ENCODE peak calls at places on chromosome 15, in four cellular contexts. T, H, K and G are unnamed samples.
A peak's percentile ranks its signal among the peaks of the same experiment; 100 is the strongest.

GRCh38 chr15:23647421-23648375 is at the start of gene MAGEL2:
- DNase-seq in T (peak; percentile 7), H (no peak), K (peak; percentile 28), G (no peak)

GRCh38 chr15:82919231-82919886 is 33.2 kb downstream of the HOMER2 start:
- DNase-seq in T (peak; percentile 96), H (peak; percentile 95), K (peak; percentile 73), G (peak; percentile 61)

GRCh38 chr15:84653910-84654688 is at the start of gene WDR73:
- DNase-seq in T (peak; percentile 96), H (peak; percentile 97), K (peak; percentile 97), G (peak; percentile 95)

GRCh38 chr15:43775411-43775965 is 1.3 kb downstream of the ELL3 start:
- DNase-seq in T (peak; percentile 80), H (peak; percentile 72), K (no peak), G (peak; percentile 99)

GRCh38 chr15:92400573-92400972 is 6.9 kb downstream of the ST8SIA2 start:
- DNase-seq in T (no peak), H (no peak), K (no peak), G (no peak)

GRCh38 chr15:80478075-80478474 is 73.9 kb downstream of the ARNT2 start:
- DNase-seq in T (no peak), H (no peak), K (no peak), G (no peak)

GRCh38 chr15:30859091-30859874 is 44.4 kb upstream of the FAN1 start:
- DNase-seq in T (no peak), H (no peak), K (no peak), G (no peak)

GRCh38 chr15:79035111-79035601 is 55.4 kb downstream of the RASGRF1 start:
- DNase-seq in T (no peak), H (no peak), K (no peak), G (no peak)

GRCh38 chr15:31149987-31150386 is 48.5 kb upstream of the TRPM1 start:
- DNase-seq in T (no peak), H (no peak), K (no peak), G (no peak)

GRCh38 chr15:49686626-49687025 is 65.8 kb downstream of the DTWD1 start:
- DNase-seq in T (no peak), H (no peak), K (no peak), G (no peak)

GRCh38 chr15:76012021-76012551 is at the start of gene NRG4:
- DNase-seq in T (peak; percentile 76), H (peak; percentile 23), K (no peak), G (peak; percentile 1)

GRCh38 chr15:58556541-58556940 is 124.8 kb downstream of the LIPC start:
- DNase-seq in T (no peak), H (no peak), K (no peak), G (no peak)

GRCh38 chr15:68792901-68793766 is 27.6 kb downstream of the ANP32A start:
- DNase-seq in T (peak; percentile 96), H (peak; percentile 58), K (peak; percentile 83), G (peak; percentile 62)

GRCh38 chr15:46685096-46685495 is 1032.2 kb upstream of the SEMA6D start:
- DNase-seq in T (no peak), H (no peak), K (no peak), G (no peak)

GRCh38 chr15:96414875-96415274 is 84.4 kb downstream of the NR2F2 start:
- DNase-seq in T (no peak), H (no peak), K (no peak), G (no peak)

GRCh38 chr15:96416934-96417759 is 86.6 kb downstream of the NR2F2 start:
- DNase-seq in T (no peak), H (no peak), K (no peak), G (no peak)

GRCh38 chr15:96415513-96416217 is 85.2 kb downstream of the NR2F2 start:
- DNase-seq in T (no peak), H (no peak), K (no peak), G (no peak)

GRCh38 chr15:96417760-96418130 is 87.2 kb downstream of the NR2F2 start:
- DNase-seq in T (no peak), H (no peak), K (no peak), G (no peak)

DNA sequence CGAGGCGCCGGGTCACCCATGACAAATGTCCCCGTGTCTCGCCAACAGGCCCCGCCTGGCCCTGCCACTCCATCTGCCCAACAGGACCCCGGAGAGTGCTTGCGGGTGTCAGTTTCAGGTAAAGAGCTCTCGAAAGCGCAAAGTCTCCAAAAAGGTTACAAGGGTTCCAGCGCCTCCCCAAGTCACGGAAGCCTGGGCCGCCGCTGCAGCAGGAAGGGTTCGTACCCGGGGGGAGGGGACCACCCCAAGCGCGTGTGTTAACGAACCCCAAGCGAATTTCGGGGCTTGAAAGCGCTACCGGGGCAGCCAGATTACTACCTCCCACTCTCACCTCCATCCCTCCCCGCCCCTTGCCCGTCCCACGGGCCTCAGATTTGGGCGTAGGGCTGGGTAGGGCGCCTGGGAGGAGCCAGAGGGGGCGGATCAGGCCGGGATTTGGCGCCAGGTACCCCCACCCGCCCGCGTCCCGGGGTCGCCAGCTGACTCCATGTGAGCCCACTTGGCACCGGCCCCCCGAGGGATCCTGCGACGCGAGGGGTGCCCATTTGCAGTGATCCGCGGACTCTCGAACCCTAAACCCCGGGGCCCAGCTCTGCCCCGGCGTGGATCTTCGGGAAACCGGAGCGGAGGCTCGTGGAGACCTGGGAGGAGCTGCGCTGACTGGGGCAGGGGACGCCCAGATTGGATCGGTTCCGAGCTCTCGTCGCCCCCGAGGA is 85.9 kb downstream of the NR2F2 start:
- DNase-seq in T (no peak), H (no peak), K (no peak), G (no peak)
- H3K4me3 ChIP-seq in T (no peak overlapping the region), H (no peak overlapping the region), K (peak overlapping the region; percentile 32), G (no peak overlapping the region)

DNA sequence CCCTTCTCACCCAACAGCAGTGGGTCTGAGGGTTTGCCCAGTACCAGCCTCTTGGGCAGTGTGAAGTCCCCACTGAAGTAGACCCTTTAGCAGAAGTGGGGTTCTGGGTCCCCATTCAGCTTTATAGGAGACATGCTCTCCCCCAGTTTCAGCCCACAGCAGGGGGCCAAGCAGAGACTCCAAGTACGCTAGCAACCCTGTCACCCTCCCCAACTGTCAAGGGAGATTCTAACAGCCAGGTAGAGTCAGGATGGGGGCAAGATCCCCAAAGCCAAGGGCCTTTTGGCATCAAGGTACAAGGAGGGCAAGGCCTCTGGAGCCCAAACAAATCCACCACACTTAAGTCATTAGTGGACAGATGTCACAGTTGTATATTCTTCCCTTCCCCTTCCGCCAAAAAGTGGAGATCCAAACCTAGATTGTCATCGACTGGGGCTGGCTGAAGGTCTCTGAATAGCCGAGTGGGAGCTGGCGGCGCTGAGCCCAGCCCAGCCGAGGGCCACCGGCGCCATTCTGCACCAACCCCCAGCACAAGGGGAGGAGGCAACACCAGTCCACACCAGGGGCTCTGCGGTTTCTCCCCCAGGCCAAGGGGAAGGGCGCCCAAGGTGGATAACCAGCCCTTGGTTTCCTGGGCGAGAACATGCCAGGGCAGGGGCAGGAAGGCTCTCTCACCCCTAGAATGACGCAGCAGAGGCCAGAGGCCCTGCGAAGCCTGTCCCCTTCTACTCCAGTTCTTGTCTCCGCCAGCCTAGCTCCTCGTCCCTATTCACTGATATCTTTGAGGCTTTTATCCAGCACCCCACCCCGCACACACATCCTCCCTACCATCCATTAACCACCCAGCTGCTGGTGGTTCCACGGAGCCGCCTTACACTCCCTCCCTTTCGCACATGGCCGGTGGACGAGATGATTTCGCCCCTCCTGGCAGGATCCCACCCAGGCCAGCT is 1.5 kb downstream of the RBPMS2 start:
- DNase-seq in T (no peak), H (no peak), K (no peak), G (no peak)
- H3K4me3 ChIP-seq in T (no peak overlapping the region), H (no peak overlapping the region), K (peak overlapping the region; percentile 58), G (no peak overlapping the region)

GRCh38 chr15:65980824-65981456 is 111.6 kb downstream of the RAB11A start:
- DNase-seq in T (peak; percentile 79), H (peak; percentile 61), K (peak; percentile 68), G (peak; percentile 72)

GRCh38 chr15:65981837-65982696 is 112.8 kb downstream of the RAB11A start:
- DNase-seq in T (peak; percentile 42), H (no peak), K (peak; percentile 56), G (peak; percentile 48)

GRCh38 chr15:65979837-65980236 is 110.5 kb downstream of the RAB11A start:
- DNase-seq in T (no peak), H (no peak), K (no peak), G (no peak)

GRCh38 chr15:65985387-65985786 is 116.1 kb downstream of the RAB11A start:
- DNase-seq in T (no peak), H (no peak), K (no peak), G (peak; percentile 50)

DNA sequence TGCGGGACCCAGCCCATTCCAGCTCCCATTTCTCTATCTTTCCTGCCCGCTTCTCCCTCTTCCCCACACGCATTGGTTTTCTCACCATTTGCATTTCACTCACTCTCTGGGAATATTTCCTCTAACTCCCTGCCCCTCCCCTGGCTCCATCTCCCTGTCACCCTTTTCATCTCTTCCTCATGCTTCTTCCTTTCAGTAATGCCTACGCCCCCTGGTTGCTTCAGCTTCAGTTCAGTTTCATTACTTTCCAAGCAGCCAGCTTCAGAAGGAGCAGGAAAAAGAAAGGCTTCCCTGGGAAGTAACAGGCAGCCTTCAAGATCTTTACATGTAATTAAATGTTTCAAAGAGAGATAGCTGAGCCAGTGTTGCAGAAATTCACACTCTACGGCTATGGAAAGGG is 113.7 kb downstream of the RAB11A start:
- DNase-seq in T (no peak), H (no peak), K (no peak), G (no peak)
- H3K4me3 ChIP-seq in T (no peak overlapping the region), H (no peak overlapping the region), K (no peak overlapping the region), G (no peak overlapping the region)

GRCh38 chr15:26628879-26629529 is 143.9 kb downstream of the GABRB3 start:
- DNase-seq in T (peak; percentile 64), H (peak; percentile 77), K (peak; percentile 85), G (peak; percentile 8)
- H3K4me3 ChIP-seq in T (no peak overlapping the region), H (no peak overlapping the region), K (peak overlapping the region; percentile 42), G (peak overlapping the region; percentile 8)

DNA sequence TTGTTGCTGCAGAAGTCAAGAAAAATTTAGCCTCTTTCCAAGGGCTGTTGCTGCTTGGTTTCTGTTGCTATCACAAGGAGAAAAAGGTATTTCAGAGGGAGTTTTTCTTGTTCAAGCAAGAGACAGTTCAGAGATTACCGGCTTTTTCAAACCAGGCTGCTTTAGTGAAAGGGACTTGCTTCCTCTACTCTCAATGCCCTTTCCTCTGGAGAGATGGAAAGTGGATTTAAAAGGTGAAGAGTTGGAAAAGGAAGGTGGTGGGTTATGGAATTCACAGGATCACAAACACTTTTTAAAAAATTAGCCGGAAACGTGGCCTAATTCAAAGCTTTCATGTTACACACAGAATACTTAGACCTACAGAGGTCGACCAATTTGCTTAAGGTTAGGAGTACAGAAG is 1.1 kb downstream of the PARP6 start:
- DNase-seq in T (no peak), H (no peak), K (no peak), G (no peak)
- H3K4me3 ChIP-seq in T (no peak overlapping the region), H (no peak overlapping the region), K (peak overlapping the region; percentile 83), G (peak overlapping the region; percentile 78)

DNA sequence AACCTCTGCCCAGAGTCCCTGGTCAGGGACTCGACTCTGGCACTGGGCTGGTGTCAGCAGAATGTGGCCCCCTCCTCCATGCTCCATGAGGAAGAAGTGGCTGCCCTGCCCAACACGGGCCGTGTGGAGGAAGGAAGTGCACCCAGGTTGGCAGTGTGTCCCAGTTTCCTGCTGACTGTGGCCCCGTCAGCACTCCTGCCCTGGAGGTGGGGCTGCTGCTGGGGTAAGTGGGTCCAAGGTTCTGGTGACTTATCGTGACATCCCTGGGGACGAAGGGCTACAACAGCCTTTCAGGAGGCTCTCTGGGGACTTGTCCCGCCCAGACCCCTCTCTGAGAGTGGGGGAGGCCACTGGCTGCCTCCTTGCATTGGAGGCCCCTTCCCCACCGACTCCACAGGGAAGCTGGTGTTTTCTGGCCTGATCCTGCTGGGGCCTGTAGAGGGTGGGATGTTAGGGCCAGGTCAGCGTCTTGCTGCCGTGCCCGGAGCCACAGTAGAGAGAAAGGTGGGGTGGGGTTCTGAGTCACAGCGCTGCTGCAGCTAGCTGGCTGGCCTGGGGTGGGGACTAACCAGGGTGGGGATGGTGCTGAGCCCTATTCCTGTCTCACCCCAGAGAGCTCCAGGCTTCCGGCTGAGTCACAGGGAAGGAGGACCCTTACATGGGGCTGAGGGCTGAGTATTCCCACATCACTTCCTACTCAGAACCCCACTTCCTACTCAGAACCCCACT is 10.5 kb downstream of the SEMA4B start:
- DNase-seq in T (peak; percentile 16), H (no peak), K (no peak), G (peak; percentile 98)
- H3K4me3 ChIP-seq in T (no peak overlapping the region), H (no peak overlapping the region), K (no peak overlapping the region), G (no peak overlapping the region)